ENCODE peak calls at places on chromosomes 4 and X, in six cellular contexts. W, G, T, M, U and Y are unnamed samples.

GRCh38 chr4:100489316-100489715 is 28.5 kb downstream of the EMCN start:
- DNase-seq in T (no peak), W (no peak), U (no peak), M (no peak), G (no peak), Y (no peak)

GRCh38 chr4:7806080-7806630 is 133.5 kb downstream of the AFAP1 start:
- DNase-seq in G (no peak), W (peak; percentile 92), U (peak; percentile 74), M (no peak), T (no peak), Y (no peak)

GRCh38 chr4:8599657-8600056 is 7.1 kb downstream of the CPZ start:
- DNase-seq in G (no peak), M (no peak), T (no peak), U (no peak), W (peak; percentile 79), Y (peak; percentile 28)

GRCh38 chrX:63889001-63889400 is 104.0 kb upstream of the ARHGEF9 start:
- DNase-seq in U (no peak), W (no peak), G (peak; percentile 4), T (peak; percentile 61), M (peak; percentile 34), Y (no peak)

GRCh38 chr4:151202851-151203455 is 74.0 kb upstream of the PRSS48 start:
- DNase-seq in M (no peak), T (no peak), W (no peak), G (no peak), U (no peak), Y (no peak)

GRCh38 chr4:56245547-56246229 is 141.6 kb downstream of the AASDH start:
- DNase-seq in U (no peak), M (no peak), T (no peak), G (no peak), W (no peak), Y (no peak)

GRCh38 chr4:152778656-152779512 is 646 bp downstream of the TIGD4 start:
- DNase-seq in M (peak; percentile 6), W (peak; percentile 18), T (peak; percentile 30), G (no peak), U (no peak), Y (no peak)

GRCh38 chr4:7487464-7487863 is 52.7 kb upstream of the PSAPL1 start:
- DNase-seq in G (no peak), T (no peak), U (no peak), W (no peak), M (no peak), Y (no peak)

GRCh38 chrX:13906103-13906502 is 89.2 kb upstream of the GPM6B start:
- DNase-seq in T (no peak), U (no peak), G (no peak), M (no peak), W (no peak), Y (no peak)

GRCh38 chr4:74499986-74500781 is 55.2 kb downstream of the AREG start:
- DNase-seq in W (no peak), U (no peak), G (no peak), M (no peak), T (peak; percentile 37), Y (no peak)

GRCh38 chrX:142251665-142252064 is 46.6 kb upstream of the MAGEC2 start:
- DNase-seq in T (peak; percentile 2), G (peak; percentile 7), M (peak; percentile 31), U (no peak), W (no peak), Y (no peak)

GRCh38 chrX:327660-328126 is 9.1 kb upstream of the GTPBP6 start:
- DNase-seq in W (no peak), T (no peak), G (no peak), M (no peak), U (no peak), Y (no peak)

GRCh38 chr4:128483816-128484215 is 196.2 kb upstream of the PGRMC2 start:
- DNase-seq in G (no peak), M (no peak), W (no peak), U (no peak), T (no peak), Y (no peak)

GRCh38 chr4:61332671-61333070 is 132.5 kb downstream of the ADGRL3 start:
- DNase-seq in M (no peak), T (no peak), W (no peak), U (no peak), G (no peak), Y (no peak)

GRCh38 chrX:133652185-133652584 is 236.9 kb upstream of the GPC4 start:
- DNase-seq in T (no peak), M (no peak), G (no peak), W (no peak), U (no peak), Y (no peak)

GRCh38 chrX:39848243-39848642 is 249.5 kb downstream of the BCOR start:
- DNase-seq in U (no peak), G (no peak), T (no peak), W (peak; percentile 68), M (no peak), Y (no peak)

GRCh38 chr4:106268731-106269272 is 47.2 kb downstream of the TBCK start:
- DNase-seq in G (no peak), U (no peak), M (no peak), T (no peak), W (no peak), Y (no peak)

GRCh38 chr4:40046311-40046980 is 10.2 kb upstream of the N4BP2 start:
- DNase-seq in U (no peak), M (peak; percentile 53), W (peak; percentile 38), T (peak; percentile 31), G (no peak), Y (no peak)

GRCh38 chrX:106397788-106398538 is 213.8 kb upstream of the RADX start:
- DNase-seq in W (no peak), T (peak; percentile 12), G (no peak), M (peak; percentile 67), U (no peak), Y (no peak)

GRCh38 chr4:130026185-130026584 is 930.2 kb downstream of the C4orf33 start:
- DNase-seq in G (no peak), T (no peak), M (no peak), U (no peak), W (no peak), Y (no peak)

GRCh38 chr4:177222776-177223175 is 86.9 kb upstream of the NEIL3 start:
- DNase-seq in M (no peak), W (no peak), G (no peak), T (no peak), U (no peak), Y (peak; percentile 73)

GRCh38 chr4:114654607-114655006 is 56.0 kb downstream of the UGT8 start:
- DNase-seq in W (no peak), T (no peak), G (no peak), M (no peak), U (no peak), Y (no peak)

GRCh38 chr4:7416745-7417432 is 17.8 kb downstream of the PSAPL1 start:
- DNase-seq in M (no peak), W (no peak), T (no peak), G (no peak), U (no peak), Y (no peak)

GRCh38 chrX:66751136-66751782 is 112.4 kb upstream of the EDA2R start:
- DNase-seq in T (no peak), W (no peak), M (no peak), U (no peak), G (no peak), Y (no peak)

GRCh38 chrX:14038375-14039077 is 8.8 kb upstream of the GEMIN8 start:
- DNase-seq in G (no peak), T (no peak), M (no peak), U (no peak), W (no peak), Y (no peak)

GRCh38 chrX:44913656-44914531 is 40.9 kb downstream of the KDM6A start:
- DNase-seq in G (no peak), W (no peak), U (no peak), M (no peak), T (peak; percentile 59), Y (no peak)

DNA sequence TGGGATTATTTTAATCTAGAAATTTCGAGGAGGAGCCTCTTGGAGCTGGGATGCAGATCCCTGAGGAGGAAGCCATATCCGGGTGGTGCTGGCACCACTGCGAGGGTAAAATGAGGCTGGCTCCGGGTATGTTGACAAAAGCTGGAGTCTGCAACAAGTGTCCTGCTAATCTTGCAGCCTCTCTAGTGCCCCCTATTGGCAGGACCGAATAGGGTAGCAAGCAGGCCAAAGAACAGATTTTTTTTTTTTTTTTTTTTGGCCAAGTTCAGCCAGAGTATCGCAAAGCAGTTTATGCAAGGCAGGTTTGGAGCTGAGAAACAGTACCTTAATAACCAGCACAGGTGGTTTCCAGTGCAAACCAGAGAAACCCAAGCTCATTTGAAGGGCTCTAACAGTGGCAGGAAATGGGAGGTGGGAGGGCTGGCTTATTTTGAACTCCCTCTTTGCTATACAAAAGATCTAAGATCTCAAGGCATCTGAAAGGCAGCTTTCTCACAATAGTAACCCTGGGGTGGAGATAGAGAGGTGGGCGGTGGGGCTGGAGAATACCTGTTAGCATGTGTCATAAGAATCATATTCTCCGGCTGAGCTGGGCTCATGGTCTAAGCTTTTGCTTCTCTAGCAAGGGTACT is 38.2 kb upstream of the OCIAD2 start:
- DNase-seq in W (no peak), U (no peak), M (peak; percentile 30), T (peak; percentile 61), G (no peak), Y (no peak)
- TF ChIP-seq CTCF in W (no peak), U (peak; percentile 12), M (peak; percentile 73), T (peak; percentile 83), G (peak; percentile 71), Y (peak; percentile 38)

GRCh38 chr4:54058171-54058570 is 6.2 kb downstream of the CHIC2 start:
- DNase-seq in M (no peak), W (no peak), T (no peak), U (no peak), G (no peak), Y (no peak)
- H3K4me3 ChIP-seq in M (no peak overlapping the region), W (no peak overlapping the region), T (no peak overlapping the region), U (no peak overlapping the region), G (no peak overlapping the region), Y (no peak overlapping the region)

GRCh38 chr4:183919173-183919572 is 14.1 kb downstream of the STOX2 start:
- DNase-seq in W (peak; percentile 59), T (no peak), G (no peak), U (peak; percentile 33), M (no peak), Y (no peak)

GRCh38 chr4:183920512-183920911 is 15.4 kb downstream of the STOX2 start:
- DNase-seq in G (no peak), W (no peak), T (no peak), M (no peak), U (no peak), Y (no peak)

GRCh38 chr4:183912585-183912984 is 7.5 kb downstream of the STOX2 start:
- DNase-seq in W (no peak), T (peak; percentile 73), U (no peak), M (peak; percentile 83), G (no peak), Y (no peak)

GRCh38 chr4:183918696-183919095 is 13.6 kb downstream of the STOX2 start:
- DNase-seq in T (no peak), U (no peak), G (no peak), W (no peak), M (no peak), Y (no peak)

DNA sequence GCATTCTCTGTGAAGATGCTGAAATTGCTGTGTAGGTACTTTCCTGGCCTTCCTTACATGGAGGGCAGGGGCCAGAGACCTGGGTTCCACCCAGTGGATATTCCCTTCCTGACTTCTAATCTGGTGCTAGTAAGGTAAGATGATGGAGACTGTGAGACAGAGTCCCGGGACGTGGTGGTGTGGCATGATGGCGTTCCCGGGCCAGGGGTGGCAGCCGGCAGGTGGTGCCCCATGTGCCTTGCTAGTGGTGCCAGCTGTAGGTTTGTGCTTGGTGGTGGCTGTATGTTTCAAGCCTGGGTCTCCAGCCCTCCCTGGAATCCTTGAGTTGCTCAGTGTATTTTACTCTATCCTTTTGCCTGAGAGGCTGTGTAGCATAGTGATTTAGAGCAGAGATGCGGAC is 10.9 kb downstream of the STOX2 start:
- DNase-seq in M (no peak), T (no peak), W (no peak), G (no peak), U (no peak), Y (no peak)
- H3K36me3 ChIP-seq in M (no peaks in the 10 kb centered on the region), T (no peaks in the 10 kb centered on the region), W (no peaks in the 10 kb centered on the region), G (no peaks in the 10 kb centered on the region), U (no peaks in the 10 kb centered on the region), Y (no peaks in the 10 kb centered on the region)

GRCh38 chrX:154547245-154548027 is at the start of gene IKBKG:
- DNase-seq in W (peak; percentile 91), T (peak; percentile 83), U (peak; percentile 89), G (no peak), M (peak; percentile 88), Y (peak; percentile 37)
- TF ChIP-seq CTCF in W (no peak), T (no peak), U (no peak), G (no peak), M (no peak), Y (no peak)